ENCODE peak calls at places on chromosomes 1 and 21, in eight cellular contexts. One of them, this sample, is unnamed.

GRCh38 chr1:156126043-156126700 is 11.7 kb downstream of the LMNA start:
- DNase-seq in gastrocnemius medialis: peak; percentile 79
- DNase-seq in CD8-positive, alpha-beta T cell: peak; percentile 39
- DNase-seq in psoas muscle: peak; percentile 94
- DNase-seq in lower lobe of right lung: peak; percentile 92
- DNase-seq in tibial artery: peak; percentile 94
- DNase-seq in Panc1: no peak
- DNase-seq in mucosa of descending colon: peak; percentile 91
- DNase-seq in this sample: peak; percentile 75

GRCh38 chr1:41927118-41927517 is 8.4 kb upstream of the HIVEP3 start:
- DNase-seq in gastrocnemius medialis: no peak
- DNase-seq in CD8-positive, alpha-beta T cell: no peak
- DNase-seq in psoas muscle: no peak
- DNase-seq in lower lobe of right lung: no peak
- DNase-seq in tibial artery: no peak
- DNase-seq in Panc1: no peak
- DNase-seq in mucosa of descending colon: no peak
- DNase-seq in this sample: no peak

GRCh38 chr1:147567594-147568381 is 26.5 kb downstream of the BCL9 start:
- DNase-seq in gastrocnemius medialis: no peak
- DNase-seq in CD8-positive, alpha-beta T cell: no peak
- DNase-seq in psoas muscle: no peak
- DNase-seq in lower lobe of right lung: no peak
- DNase-seq in tibial artery: no peak
- DNase-seq in Panc1: no peak
- DNase-seq in mucosa of descending colon: no peak
- DNase-seq in this sample: no peak

GRCh38 chr1:46244656-46245371 is 2.7 kb upstream of the RAD54L start:
- DNase-seq in gastrocnemius medialis: no peak
- DNase-seq in CD8-positive, alpha-beta T cell: no peak
- DNase-seq in psoas muscle: no peak
- DNase-seq in lower lobe of right lung: no peak
- DNase-seq in tibial artery: no peak
- DNase-seq in Panc1: no peak
- DNase-seq in mucosa of descending colon: no peak
- DNase-seq in this sample: no peak

GRCh38 chr1:75632350-75632949 is 21.5 kb upstream of the SLC44A5 start:
- DNase-seq in gastrocnemius medialis: no peak
- DNase-seq in CD8-positive, alpha-beta T cell: no peak
- DNase-seq in psoas muscle: no peak
- DNase-seq in lower lobe of right lung: no peak
- DNase-seq in tibial artery: no peak
- DNase-seq in Panc1: no peak
- DNase-seq in mucosa of descending colon: no peak
- DNase-seq in this sample: peak; percentile 17

GRCh38 chr1:202192770-202193613 is 607 bp upstream of the LGR6 start:
- DNase-seq in gastrocnemius medialis: peak; percentile 42
- DNase-seq in CD8-positive, alpha-beta T cell: peak; percentile 36
- DNase-seq in psoas muscle: peak; percentile 80
- DNase-seq in lower lobe of right lung: peak; percentile 74
- DNase-seq in tibial artery: peak; percentile 41
- DNase-seq in Panc1: no peak
- DNase-seq in mucosa of descending colon: no peak
- DNase-seq in this sample: peak; percentile 83

GRCh38 chr1:115531806-115532359 is 109.9 kb upstream of the VANGL1 start:
- DNase-seq in gastrocnemius medialis: no peak
- DNase-seq in CD8-positive, alpha-beta T cell: no peak
- DNase-seq in psoas muscle: no peak
- DNase-seq in lower lobe of right lung: no peak
- DNase-seq in tibial artery: no peak
- DNase-seq in Panc1: no peak
- DNase-seq in mucosa of descending colon: no peak
- DNase-seq in this sample: no peak

GRCh38 chr21:38914531-38915385 is 109.0 kb downstream of the ETS2 start:
- DNase-seq in gastrocnemius medialis: peak; percentile 45
- DNase-seq in CD8-positive, alpha-beta T cell: no peak
- DNase-seq in psoas muscle: no peak
- DNase-seq in lower lobe of right lung: no peak
- DNase-seq in tibial artery: no peak
- DNase-seq in Panc1: no peak
- DNase-seq in mucosa of descending colon: peak; percentile 57
- DNase-seq in this sample: no peak

GRCh38 chr1:207825296-207825695 is 73.4 kb downstream of the CD46 start:
- DNase-seq in gastrocnemius medialis: peak; percentile 30
- DNase-seq in CD8-positive, alpha-beta T cell: no peak
- DNase-seq in psoas muscle: peak; percentile 32
- DNase-seq in lower lobe of right lung: no peak
- DNase-seq in tibial artery: no peak
- DNase-seq in Panc1: no peak
- DNase-seq in mucosa of descending colon: no peak
- DNase-seq in this sample: no peak

DNA sequence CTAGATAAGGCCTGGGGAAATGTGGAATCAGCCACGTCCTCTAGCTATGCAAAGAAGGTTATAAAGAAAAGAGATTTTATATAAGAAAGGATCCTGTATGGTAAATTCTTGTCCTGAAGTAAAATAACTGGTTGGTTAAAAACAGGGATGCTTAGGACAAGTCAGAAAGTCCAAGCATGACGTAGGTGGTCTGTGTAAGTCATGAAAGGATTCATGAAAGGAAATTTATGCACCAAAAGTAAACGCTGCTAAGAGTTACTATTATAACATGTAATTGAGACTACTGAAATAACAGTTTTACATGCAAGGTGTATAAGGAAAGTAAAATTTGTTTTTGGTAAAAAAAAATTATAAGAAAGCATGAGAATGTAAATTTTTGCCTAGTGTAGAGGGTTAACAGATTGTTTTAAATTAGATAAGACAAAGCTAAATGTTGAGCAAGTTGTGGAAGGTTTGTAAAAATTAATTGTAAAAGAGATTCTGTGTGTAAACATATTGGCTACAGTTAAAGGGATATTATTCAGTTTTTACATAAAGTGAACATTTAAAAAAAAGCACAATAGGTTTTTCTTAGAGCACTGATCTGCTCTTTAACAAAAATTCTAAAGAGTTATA is 43.9 kb downstream of the PIGK start:
- DNase-seq in gastrocnemius medialis: no peak
- DNase-seq in CD8-positive, alpha-beta T cell: no peak
- DNase-seq in psoas muscle: no peak
- DNase-seq in lower lobe of right lung: no peak
- DNase-seq in tibial artery: no peak
- DNase-seq in Panc1: peak; percentile 2
- DNase-seq in mucosa of descending colon: no peak
- DNase-seq in this sample: no peak
- H3K9me3 ChIP-seq in gastrocnemius medialis: no peaks in the 10 kb centered on the region
- H3K9me3 ChIP-seq in CD8-positive, alpha-beta T cell: no peaks in the 10 kb centered on the region
- H3K9me3 ChIP-seq in psoas muscle: no peaks in the 10 kb centered on the region
- H3K9me3 ChIP-seq in lower lobe of right lung: peaks cover 26% of the 10 kb centered on the region
- H3K9me3 ChIP-seq in tibial artery: no peaks in the 10 kb centered on the region
- H3K9me3 ChIP-seq in Panc1: peaks cover 31% of the 10 kb centered on the region
- H3K9me3 ChIP-seq in mucosa of descending colon: peaks cover 25% of the 10 kb centered on the region
- H3K9me3 ChIP-seq in this sample: no peaks in the 10 kb centered on the region

GRCh38 chr1:108559215-108560142 is at the start of gene EEIG2:
- DNase-seq in gastrocnemius medialis: peak; percentile 69
- DNase-seq in CD8-positive, alpha-beta T cell: peak; percentile 88
- DNase-seq in psoas muscle: peak; percentile 89
- DNase-seq in lower lobe of right lung: peak; percentile 90
- DNase-seq in tibial artery: peak; percentile 74
- DNase-seq in Panc1: no peak
- DNase-seq in mucosa of descending colon: peak; percentile 92
- DNase-seq in this sample: peak; percentile 85

GRCh38 chr1:108561731-108562326 is 1.9 kb downstream of the EEIG2 start:
- DNase-seq in gastrocnemius medialis: no peak
- DNase-seq in CD8-positive, alpha-beta T cell: peak; percentile 73
- DNase-seq in psoas muscle: peak; percentile 56
- DNase-seq in lower lobe of right lung: peak; percentile 88
- DNase-seq in tibial artery: peak; percentile 43
- DNase-seq in Panc1: peak; percentile 46
- DNase-seq in mucosa of descending colon: peak; percentile 91
- DNase-seq in this sample: peak; percentile 82

GRCh38 chr1:108560430-108561144 is 687 bp downstream of the EEIG2 start:
- DNase-seq in gastrocnemius medialis: no peak
- DNase-seq in CD8-positive, alpha-beta T cell: peak; percentile 21
- DNase-seq in psoas muscle: peak; percentile 56
- DNase-seq in lower lobe of right lung: peak; percentile 61
- DNase-seq in tibial artery: peak; percentile 65
- DNase-seq in Panc1: no peak
- DNase-seq in mucosa of descending colon: peak; percentile 74
- DNase-seq in this sample: peak; percentile 78

GRCh38 chr1:108560143-108560429 is 186 bp downstream of the EEIG2 start:
- DNase-seq in gastrocnemius medialis: no peak
- DNase-seq in CD8-positive, alpha-beta T cell: no peak
- DNase-seq in psoas muscle: no peak
- DNase-seq in lower lobe of right lung: no peak
- DNase-seq in tibial artery: no peak
- DNase-seq in Panc1: no peak
- DNase-seq in mucosa of descending colon: no peak
- DNase-seq in this sample: no peak

DNA sequence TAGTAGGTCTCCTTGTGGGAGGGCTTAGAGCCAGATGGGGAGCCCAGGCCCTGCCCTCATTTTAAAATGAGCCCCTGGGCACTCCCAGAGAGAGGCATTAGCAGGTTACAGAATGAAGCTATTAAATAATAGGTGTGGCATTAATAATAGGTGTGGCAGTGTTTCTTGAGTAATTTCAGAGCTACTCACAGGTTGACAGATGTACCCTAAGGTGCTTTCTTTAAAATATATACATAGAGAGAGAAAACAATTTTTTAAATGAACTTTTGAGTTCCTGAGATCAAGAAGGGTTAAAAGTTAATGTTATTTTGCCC is 1.2 kb downstream of the EEIG2 start:
- DNase-seq in gastrocnemius medialis: no peak
- DNase-seq in CD8-positive, alpha-beta T cell: no peak
- DNase-seq in psoas muscle: no peak
- DNase-seq in lower lobe of right lung: no peak
- DNase-seq in tibial artery: no peak
- DNase-seq in Panc1: no peak
- DNase-seq in mucosa of descending colon: no peak
- DNase-seq in this sample: no peak
- TF ChIP-seq CTCF in gastrocnemius medialis: no peak
- TF ChIP-seq CTCF in CD8-positive, alpha-beta T cell: no peak
- TF ChIP-seq CTCF in psoas muscle: no peak
- TF ChIP-seq CTCF in lower lobe of right lung: no peak
- TF ChIP-seq CTCF in tibial artery: peak; percentile 11
- TF ChIP-seq CTCF in Panc1: no peak
- TF ChIP-seq CTCF in mucosa of descending colon: no peak
- TF ChIP-seq CTCF in this sample: no peak

GRCh38 chr1:82269466-82269865 is 468.7 kb downstream of the ADGRL2 start:
- DNase-seq in gastrocnemius medialis: no peak
- DNase-seq in CD8-positive, alpha-beta T cell: no peak
- DNase-seq in psoas muscle: no peak
- DNase-seq in lower lobe of right lung: no peak
- DNase-seq in tibial artery: no peak
- DNase-seq in Panc1: no peak
- DNase-seq in mucosa of descending colon: no peak
- DNase-seq in this sample: no peak
- H3K9me3 ChIP-seq in gastrocnemius medialis: no peaks in the 10 kb centered on the region
- H3K9me3 ChIP-seq in CD8-positive, alpha-beta T cell: no peaks in the 10 kb centered on the region
- H3K9me3 ChIP-seq in psoas muscle: no peaks in the 10 kb centered on the region
- H3K9me3 ChIP-seq in lower lobe of right lung: no peaks in the 10 kb centered on the region
- H3K9me3 ChIP-seq in tibial artery: no peaks in the 10 kb centered on the region
- H3K9me3 ChIP-seq in Panc1: no peaks in the 10 kb centered on the region
- H3K9me3 ChIP-seq in mucosa of descending colon: no peaks in the 10 kb centered on the region
- H3K9me3 ChIP-seq in this sample: no peaks in the 10 kb centered on the region

GRCh38 chr1:166839600-166840308 is 479 bp downstream of the POGK start:
- DNase-seq in gastrocnemius medialis: peak; percentile 53
- DNase-seq in CD8-positive, alpha-beta T cell: peak; percentile 46
- DNase-seq in psoas muscle: peak; percentile 81
- DNase-seq in lower lobe of right lung: peak; percentile 80
- DNase-seq in tibial artery: peak; percentile 45
- DNase-seq in Panc1: no peak
- DNase-seq in mucosa of descending colon: peak; percentile 77
- DNase-seq in this sample: peak; percentile 78

GRCh38 chr1:166840309-166841302 is 1.3 kb downstream of the POGK start:
- DNase-seq in gastrocnemius medialis: no peak
- DNase-seq in CD8-positive, alpha-beta T cell: no peak
- DNase-seq in psoas muscle: no peak
- DNase-seq in lower lobe of right lung: no peak
- DNase-seq in tibial artery: no peak
- DNase-seq in Panc1: no peak
- DNase-seq in mucosa of descending colon: no peak
- DNase-seq in this sample: peak; percentile 49

GRCh38 chr1:166836733-166837132 is 2.5 kb upstream of the POGK start:
- DNase-seq in gastrocnemius medialis: no peak
- DNase-seq in CD8-positive, alpha-beta T cell: no peak
- DNase-seq in psoas muscle: no peak
- DNase-seq in lower lobe of right lung: no peak
- DNase-seq in tibial artery: no peak
- DNase-seq in Panc1: no peak
- DNase-seq in mucosa of descending colon: no peak
- DNase-seq in this sample: no peak

GRCh38 chr1:166843322-166843721 is 4.0 kb downstream of the POGK start:
- DNase-seq in gastrocnemius medialis: no peak
- DNase-seq in CD8-positive, alpha-beta T cell: no peak
- DNase-seq in psoas muscle: no peak
- DNase-seq in lower lobe of right lung: no peak
- DNase-seq in tibial artery: no peak
- DNase-seq in Panc1: no peak
- DNase-seq in mucosa of descending colon: no peak
- DNase-seq in this sample: no peak

GRCh38 chr1:166838766-166839599 is at the start of gene POGK:
- DNase-seq in gastrocnemius medialis: peak; percentile 91
- DNase-seq in CD8-positive, alpha-beta T cell: peak; percentile 75
- DNase-seq in psoas muscle: peak; percentile 96
- DNase-seq in lower lobe of right lung: peak; percentile 96
- DNase-seq in tibial artery: peak; percentile 93
- DNase-seq in Panc1: peak; percentile 41
- DNase-seq in mucosa of descending colon: peak; percentile 95
- DNase-seq in this sample: peak; percentile 94
- TF ChIP-seq CTCF in gastrocnemius medialis: no peak
- TF ChIP-seq CTCF in CD8-positive, alpha-beta T cell: no peak
- TF ChIP-seq CTCF in psoas muscle: no peak
- TF ChIP-seq CTCF in lower lobe of right lung: no peak
- TF ChIP-seq CTCF in tibial artery: no peak
- TF ChIP-seq CTCF in Panc1: no peak
- TF ChIP-seq CTCF in mucosa of descending colon: no peak
- TF ChIP-seq CTCF in this sample: no peak

DNA sequence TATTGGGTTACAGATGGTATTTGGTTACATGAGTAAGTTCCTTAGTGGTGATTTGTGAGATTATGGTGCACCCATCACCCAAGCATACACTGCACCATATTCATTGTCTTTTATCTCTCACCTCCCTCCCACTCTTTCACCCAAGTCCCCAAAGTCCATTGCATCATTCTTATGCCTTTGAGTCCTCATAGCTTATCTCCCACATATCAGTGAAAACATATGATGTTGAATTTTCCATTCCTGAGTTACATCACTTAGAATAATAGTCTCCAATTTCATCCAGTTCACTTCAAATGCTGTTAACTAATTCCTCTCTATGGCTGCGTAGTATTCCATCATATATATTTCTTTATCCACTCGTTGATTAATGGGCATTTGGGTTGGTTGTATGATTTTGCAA is 36.8 kb upstream of the ZNF678 start:
- DNase-seq in gastrocnemius medialis: no peak
- DNase-seq in CD8-positive, alpha-beta T cell: no peak
- DNase-seq in psoas muscle: no peak
- DNase-seq in lower lobe of right lung: no peak
- DNase-seq in tibial artery: no peak
- DNase-seq in Panc1: no peak
- DNase-seq in mucosa of descending colon: no peak
- DNase-seq in this sample: no peak
- H3K9me3 ChIP-seq in gastrocnemius medialis: peaks cover 35% of the 10 kb centered on the region
- H3K9me3 ChIP-seq in CD8-positive, alpha-beta T cell: peaks cover 13% of the 10 kb centered on the region
- H3K9me3 ChIP-seq in psoas muscle: peaks cover 56% of the 10 kb centered on the region
- H3K9me3 ChIP-seq in lower lobe of right lung: peaks cover 64% of the 10 kb centered on the region
- H3K9me3 ChIP-seq in tibial artery: peaks cover 10% of the 10 kb centered on the region
- H3K9me3 ChIP-seq in Panc1: peaks cover 24% of the 10 kb centered on the region
- H3K9me3 ChIP-seq in mucosa of descending colon: peaks cover 63% of the 10 kb centered on the region
- H3K9me3 ChIP-seq in this sample: no peaks in the 10 kb centered on the region

GRCh38 chr1:25817840-25818501 is 1.8 kb upstream of the MTFR1L start:
- DNase-seq in gastrocnemius medialis: peak; percentile 12
- DNase-seq in CD8-positive, alpha-beta T cell: no peak
- DNase-seq in psoas muscle: no peak
- DNase-seq in lower lobe of right lung: no peak
- DNase-seq in tibial artery: no peak
- DNase-seq in Panc1: no peak
- DNase-seq in mucosa of descending colon: no peak
- DNase-seq in this sample: peak; percentile 49
- TF ChIP-seq CTCF in gastrocnemius medialis: no peak
- TF ChIP-seq CTCF in CD8-positive, alpha-beta T cell: no peak
- TF ChIP-seq CTCF in psoas muscle: no peak
- TF ChIP-seq CTCF in lower lobe of right lung: no peak
- TF ChIP-seq CTCF in tibial artery: no peak
- TF ChIP-seq CTCF in Panc1: no peak
- TF ChIP-seq CTCF in mucosa of descending colon: peak; percentile 11
- TF ChIP-seq CTCF in this sample: no peak